ENCODE peak calls at places on chromosomes 3 and 15, in four cellular contexts. S, Y, C and A are unnamed samples.
A peak's percentile ranks its signal among the peaks of the same experiment; 100 is the strongest.

GRCh38 chr3:70386043-70386442 is 73.6 kb upstream of the MDFIC2 start:
- DNase-seq in S (no peak), Y (no peak), C (no peak), A (no peak)

GRCh38 chr3:78986702-78987101 is 781.1 kb downstream of the ROBO1 start:
- DNase-seq in C (no peak), Y (no peak), S (no peak), A (no peak)

GRCh38 chr3:123153821-123154323 is 47.9 kb upstream of the SEC22A start:
- DNase-seq in S (no peak), C (no peak), Y (no peak), A (no peak)

GRCh38 chr15:36653851-36654250 is 74.4 kb downstream of the CDIN1 start:
- DNase-seq in S (no peak), Y (no peak), C (no peak), A (no peak)

GRCh38 chr3:133747373-133747772 is 1.2 kb downstream of the TF start:
- DNase-seq in C (no peak), Y (no peak), S (no peak), A (no peak)

GRCh38 chr3:116445291-116445841 is at the start of gene LSAMP:
- DNase-seq in S (no peak), C (no peak), Y (no peak), A (peak; percentile 76)

GRCh38 chr15:32733276-32733675 is 15.5 kb downstream of the GREM1 start:
- DNase-seq in Y (no peak), S (no peak), C (no peak), A (no peak)

GRCh38 chr15:89090791-89091666 is 2.8 kb downstream of the ABHD2 start:
- DNase-seq in Y (no peak), S (no peak), C (no peak), A (peak; percentile 42)

GRCh38 chr15:51720201-51720995 is 17.1 kb downstream of the LYSMD2 start:
- DNase-seq in Y (no peak), S (no peak), C (no peak), A (no peak)

GRCh38 chr3:29693863-29694262 is 413.0 kb downstream of the RBMS3 start:
- DNase-seq in C (no peak), S (no peak), Y (no peak), A (peak; percentile 30)

GRCh38 chr15:70048196-70048565 is 49.5 kb downstream of the TLE3 start:
- DNase-seq in C (no peak), Y (no peak), S (no peak), A (no peak)

GRCh38 chr15:25738171-25738792 is 124.8 kb downstream of the ATP10A start:
- DNase-seq in C (no peak), Y (no peak), S (no peak), A (no peak)

DNA sequence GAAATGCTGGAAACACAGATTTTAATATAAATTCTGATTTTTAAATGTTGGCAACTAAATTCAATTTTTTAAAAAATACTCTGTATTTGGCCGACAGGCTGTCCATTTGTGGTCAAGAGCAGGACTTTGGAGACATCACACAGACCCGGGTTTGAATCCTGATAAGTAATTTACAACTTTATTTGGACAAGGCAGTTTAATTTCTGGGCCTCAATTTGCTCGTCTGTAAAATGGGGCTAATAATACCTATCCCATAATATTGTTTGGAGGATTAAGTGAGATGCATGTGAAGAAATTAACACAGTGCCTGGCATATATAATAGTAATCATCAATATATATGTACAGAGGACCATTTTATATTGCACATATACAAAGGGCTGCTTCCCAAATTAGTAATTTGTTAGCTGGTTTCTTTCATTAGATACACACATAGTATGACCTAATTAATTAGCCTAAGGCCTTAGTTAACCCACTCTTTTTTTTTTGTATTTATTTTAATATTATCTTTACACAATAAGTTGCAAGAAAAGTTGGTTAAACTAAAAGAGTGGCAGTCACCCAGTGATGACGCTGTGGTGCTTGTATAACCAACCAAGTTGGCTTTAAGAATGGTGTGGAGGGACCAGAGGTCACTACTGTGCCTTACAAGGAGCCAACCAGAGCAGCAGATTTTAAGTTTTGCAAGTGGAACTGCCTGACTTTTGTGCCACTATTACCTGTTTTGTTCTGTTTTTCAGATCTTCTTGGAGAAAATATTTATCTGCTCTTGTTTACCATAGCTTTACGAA is 709 bp downstream of the PIGB start:
- DNase-seq in Y (peak; percentile 32), C (no peak), S (peak; percentile 54), A (no peak)
- TF ChIP-seq RAD21 in Y (no peak), C (no peak), S (no peak), A (no peak)

DNA sequence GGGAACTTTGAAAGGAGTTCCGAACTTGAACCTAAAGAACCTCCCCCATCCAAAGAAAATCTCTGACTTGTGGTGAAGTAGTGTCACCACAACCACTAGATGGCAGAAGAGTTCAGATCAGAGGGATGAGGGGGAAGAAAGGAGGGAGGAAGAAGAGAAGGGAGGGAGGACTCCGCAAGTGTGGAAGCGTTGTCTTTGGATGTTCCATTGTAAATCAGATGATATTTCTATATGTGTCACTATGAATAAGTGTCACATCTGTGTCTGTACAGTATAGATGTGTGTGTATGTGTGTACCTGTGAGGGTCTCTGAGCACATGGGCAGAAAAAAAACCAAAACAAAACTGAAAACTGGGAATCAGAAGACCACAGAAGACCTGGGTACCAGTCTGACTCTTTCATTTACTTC is 16.9 kb downstream of the SLC24A1 start:
- DNase-seq in S (peak; percentile 85), Y (peak; percentile 28), C (peak; percentile 57), A (peak; percentile 79)
- TF ChIP-seq SMC3 in S (peak; percentile 91), Y (peak; percentile 75), C (peak; percentile 54), A (peak; percentile 81)

GRCh38 chr3:190288836-190289235 is 33.4 kb downstream of the CLDN1 start:
- DNase-seq in C (no peak), S (no peak), Y (no peak), A (no peak)
- TF ChIP-seq JUND in C (no peak), S (no peak), Y (no peak), A (no peak)

GRCh38 chr15:63353887-63354286 is 27.8 kb downstream of the CA12 start:
- DNase-seq in C (no peak), Y (no peak), S (no peak), A (no peak)
- TF ChIP-seq RAD21 in C (no peak), Y (no peak), S (no peak), A (no peak)

GRCh38 chr3:170144437-170144843 is 37.1 kb downstream of the PHC3 start:
- DNase-seq in S (no peak), C (no peak), Y (peak; percentile 65), A (no peak)
- TF ChIP-seq SMC3 in S (no peak), C (no peak), Y (no peak), A (no peak)

GRCh38 chr15:45637552-45638033 is 2.8 kb downstream of the SQOR start:
- DNase-seq in S (no peak), C (peak; percentile 80), Y (peak; percentile 85), A (no peak)
- TF ChIP-seq JUND in S (no peak), C (no peak), Y (no peak), A (no peak)

DNA sequence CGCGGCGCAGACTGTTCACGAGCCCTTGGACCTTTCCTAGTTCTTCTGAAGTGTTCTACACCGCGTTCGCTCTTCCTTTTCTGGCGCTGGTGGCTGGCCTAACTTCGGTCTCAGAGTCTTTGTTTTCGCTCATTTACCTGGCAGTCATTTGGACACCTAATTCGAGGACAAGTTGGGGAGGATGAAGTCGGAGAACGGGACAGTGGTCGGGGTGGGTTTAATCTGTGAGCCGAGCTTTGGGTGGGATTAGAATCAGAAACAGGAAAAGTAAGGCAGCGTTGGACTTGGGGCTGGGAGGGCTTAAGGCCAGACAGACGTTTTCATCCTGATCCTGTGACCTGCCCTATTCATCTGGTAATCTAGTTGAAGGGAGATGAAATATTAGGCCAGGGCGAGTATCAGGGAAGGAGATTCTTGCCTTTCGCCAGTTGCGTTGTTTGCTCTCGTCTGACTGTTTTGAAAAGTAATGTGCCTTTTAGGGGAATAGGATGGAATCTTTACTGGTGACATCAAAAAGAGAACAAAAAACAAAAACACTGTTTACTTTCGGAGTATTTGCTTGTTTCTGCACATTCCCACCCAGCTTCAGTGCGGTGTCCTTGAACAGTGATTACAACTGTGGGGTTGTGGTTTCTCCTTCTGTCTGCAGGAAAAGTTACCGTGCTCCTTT is 1.9 kb downstream of the DIPK2A start:
- DNase-seq in Y (no peak), S (no peak), C (peak; percentile 71), A (no peak)
- TF ChIP-seq RAD21 in Y (no peak), S (no peak), C (no peak), A (no peak)

GRCh38 chr3:100005670-100006393 is 108.5 kb downstream of the FILIP1L start:
- DNase-seq in S (no peak), Y (no peak), C (no peak), A (no peak)
- TF ChIP-seq SMC3 in S (no peak), Y (no peak), C (no peak), A (no peak)

DNA sequence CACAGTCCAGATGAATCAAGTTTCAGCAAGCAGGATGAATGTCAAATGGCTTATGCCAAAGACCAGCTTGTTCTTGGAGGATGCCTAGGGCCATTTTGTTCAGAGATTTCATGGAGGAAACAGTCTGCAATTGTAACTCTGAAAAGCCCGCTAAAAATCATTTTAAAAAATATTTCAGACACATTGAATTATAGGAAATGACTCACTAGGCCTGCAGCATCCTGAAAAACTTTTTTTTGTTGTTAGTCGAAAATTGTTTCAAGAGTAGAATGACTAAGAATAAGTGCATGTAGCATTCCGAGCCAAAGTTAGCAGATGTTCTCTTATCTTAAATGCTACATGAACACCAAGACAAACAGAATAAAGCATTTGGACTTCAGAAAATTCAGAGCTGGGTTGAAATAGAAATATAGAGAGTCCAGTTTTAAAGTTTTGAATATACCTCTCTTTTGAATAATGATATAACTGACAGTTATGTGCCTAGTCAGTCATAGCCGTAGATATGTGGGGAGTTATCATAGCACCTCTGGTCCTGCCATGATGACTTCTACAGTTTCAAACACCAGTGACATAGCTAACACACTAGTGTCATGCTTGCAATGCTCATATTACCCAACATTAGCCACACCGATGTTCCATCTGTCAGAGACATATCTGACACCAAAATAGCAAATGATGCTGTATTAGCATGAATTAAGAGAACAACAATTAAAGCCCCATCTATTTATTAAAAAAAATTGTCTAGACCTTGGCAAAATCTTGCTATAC is 1462.8 kb upstream of the GBE1 start:
- DNase-seq in C (no peak), S (no peak), Y (no peak), A (no peak)
- TF ChIP-seq JUND in C (no peak), S (no peak), Y (no peak), A (no peak)

DNA sequence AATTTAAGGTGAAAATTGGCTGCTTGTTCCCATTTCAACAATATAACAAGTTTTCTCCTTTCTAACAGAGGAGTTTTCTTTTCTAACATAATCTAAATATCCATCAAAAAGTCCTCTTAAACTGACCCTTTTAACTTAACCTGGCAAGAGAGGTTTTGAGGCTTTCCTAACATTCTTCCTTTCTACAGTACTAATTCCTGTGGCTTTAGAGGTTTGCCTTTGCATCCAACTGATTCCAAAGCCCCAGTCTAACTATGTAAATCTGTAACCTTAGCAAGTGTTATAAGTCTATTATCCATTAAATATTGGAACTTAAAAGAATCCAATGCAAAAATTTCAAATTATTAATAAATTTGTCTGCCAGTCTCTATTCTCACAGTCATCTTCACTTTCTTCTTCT is 134.1 kb downstream of the ISL2 start:
- DNase-seq in S (no peak), C (no peak), Y (no peak), A (no peak)
- TF ChIP-seq RAD21 in S (no peak), C (no peak), Y (no peak), A (no peak)